ENCODE peak calls at places on chromosome 1, in ten cellular contexts. P is RWPE1; Y is colonic mucosa; T is Calu3; W is psoas muscle; I is NCI-H2171 treated with DMSO at 0.1 percent for 48 hours; L is stimulated activated CD4-positive, alpha-beta T cell treated with anti-CD3 and anti-CD28 coated beads, Interleukin-1b, Interleukin-23, amount 100 ng/mL, for 1 hour; B is right cardiac atrium; G is RWPE2; S is astrocyte. E is an unnamed sample.

GRCh38 chr1:118983558-118984021 is 4.6 kb downstream of the TBX15 start:
- DNase-seq in T (no peak), W (no peak), B (no peak), G (no peak), L (no peak), I (no peak), S (no peak), Y (no peak), P (no peak), E (no peak)

GRCh38 chr1:246417152-246417812 is 89.8 kb downstream of the SMYD3 start:
- DNase-seq in W (no peak), S (peak), G (no peak), L (no peak), B (no peak), Y (no peak), P (no peak), I (peak), T (no peak), E (no peak)

GRCh38 chr1:21001042-21001441 is 175.7 kb downstream of the EIF4G3 start:
- DNase-seq in L (no peak), S (no peak), I (no peak), P (no peak), T (no peak), W (no peak), Y (no peak), G (no peak), B (no peak), E (no peak)

GRCh38 chr1:246018146-246018545 is 488.9 kb downstream of the SMYD3 start:
- DNase-seq in T (no peak), W (no peak), G (no peak), Y (no peak), L (no peak), B (no peak), S (no peak), I (no peak), P (no peak), E (no peak)

GRCh38 chr1:192516776-192517297 is 58.7 kb upstream of the RGS1 start:
- DNase-seq in T (peak), W (no peak), S (peak), B (no peak), I (no peak), G (no peak), P (no peak), Y (peak), L (peak), E (peak)

GRCh38 chr1:29686012-29686930 is 449.9 kb downstream of the PTPRU start:
- DNase-seq in S (no peak), T (no peak), G (peak), Y (no peak), W (no peak), L (no peak), I (no peak), P (peak), B (no peak), E (no peak)

GRCh38 chr1:89884718-89885596 is 64.1 kb downstream of the LRRC8D start:
- DNase-seq in S (peak), Y (no peak), L (no peak), B (no peak), I (no peak), W (no peak), G (no peak), P (peak), T (no peak), E (no peak)

GRCh38 chr1:158998781-158999161 is 10.9 kb upstream of the IFI16 start:
- DNase-seq in B (peak), S (peak), I (peak), T (peak), W (peak), Y (peak), L (peak), G (no peak), P (peak), E (peak)

GRCh38 chr1:185016880-185017279 is 28.5 kb upstream of the RNF2 start:
- DNase-seq in P (no peak), Y (no peak), I (no peak), L (no peak), S (peak), T (no peak), B (no peak), G (no peak), W (no peak), E (no peak)